ENCODE peak calls at places on chromosomes 11 and 22, in ten cellular contexts. R is cardiac muscle cell, W is colonic mucosa, P is SK-N-SH, F is fibroblast of pulmonary artery, K is ovary, L is NB4, X is right lobe of liver, A is right atrium auricular region, N is tibial artery. V is an unnamed sample.

GRCh38 chr11:111938687-111939160 is 1.6 kb downstream of the DIXDC1 start:
- DNase-seq in P (peak), L (peak), A (peak), N (no peak), F (peak), R (peak), W (no peak), K (no peak), X (no peak), V (peak)

GRCh38 chr11:122517403-122518379 is 137.8 kb upstream of the UBASH3B start:
- DNase-seq in N (no peak), X (no peak), F (no peak), K (no peak), L (no peak), A (no peak), P (no peak), R (no peak), W (no peak), V (no peak)

GRCh38 chr11:62122076-62122475 is 1.7 kb upstream of the INCENP start:
- DNase-seq in W (no peak), A (no peak), R (no peak), X (no peak), P (peak), F (peak), K (no peak), N (no peak), L (peak), V (no peak)

GRCh38 chr11:47960015-47960414 is 20.3 kb upstream of the PTPRJ start:
- DNase-seq in X (peak), K (no peak), R (no peak), W (no peak), A (no peak), P (no peak), N (no peak), F (no peak), L (no peak), V (no peak)

GRCh38 chr11:7905961-7906429 is 25.1 kb downstream of the OR10A6 start:
- DNase-seq in N (no peak), P (no peak), X (no peak), W (no peak), K (no peak), F (no peak), R (no peak), L (no peak), A (no peak), V (no peak)

GRCh38 chr11:44987506-44987905 is 36.8 kb upstream of the TP53I11 start:
- DNase-seq in W (no peak), N (no peak), F (no peak), R (no peak), A (peak), L (no peak), X (no peak), K (no peak), P (no peak), V (no peak)

GRCh38 chr22:29071261-29072045 is 1.4 kb upstream of the KREMEN1 start:
- DNase-seq in A (no peak), K (peak), P (no peak), W (peak), X (peak), F (no peak), L (peak), R (peak), N (no peak), V (peak)

GRCh38 chr22:38139901-38140300 is 29.4 kb upstream of the BAIAP2L2 start:
- DNase-seq in W (no peak), F (no peak), X (peak), R (no peak), A (no peak), N (no peak), L (no peak), K (no peak), P (no peak), V (no peak)

GRCh38 chr22:37267128-37267587 is 15.2 kb upstream of the CYTH4 start:
- DNase-seq in K (peak), P (peak), L (peak), W (peak), N (no peak), R (peak), A (no peak), F (no peak), X (peak), V (peak)

GRCh38 chr11:94315664-94316063 is 11.3 kb downstream of the IZUMO1R start:
- DNase-seq in A (no peak), W (no peak), L (no peak), X (no peak), N (no peak), F (peak), K (no peak), R (peak), P (no peak), V (peak)

GRCh38 chr22:42162728-42163489 is 32.3 kb upstream of the CYP2D6 start:
- DNase-seq in X (no peak), L (no peak), A (no peak), K (no peak), F (no peak), N (no peak), P (no peak), W (no peak), R (no peak), V (no peak)

GRCh38 chr22:46587067-46587471 is 33.1 kb upstream of the GRAMD4 start:
- DNase-seq in R (no peak), W (no peak), X (no peak), N (no peak), K (no peak), P (no peak), A (no peak), L (no peak), F (no peak), V (no peak)

GRCh38 chr22:46589871-46590271 is 30.3 kb upstream of the GRAMD4 start:
- DNase-seq in N (no peak), F (no peak), A (no peak), X (peak), P (no peak), W (no peak), K (no peak), R (no peak), L (no peak), V (no peak)

GRCh38 chr22:46587492-46588278 is 32.5 kb upstream of the GRAMD4 start:
- DNase-seq in F (no peak), K (peak), L (no peak), W (peak), A (no peak), N (no peak), P (peak), R (no peak), X (peak), V (no peak)

GRCh38 chr22:46589141-46589748 is 30.9 kb upstream of the GRAMD4 start:
- DNase-seq in P (no peak), N (no peak), L (no peak), A (no peak), R (no peak), X (no peak), K (no peak), W (no peak), F (no peak), V (no peak)

GRCh38 chr22:46588279-46589140 is 31.7 kb upstream of the GRAMD4 start:
- DNase-seq in W (no peak), N (no peak), F (no peak), L (no peak), P (no peak), X (peak), A (no peak), K (peak), R (no peak), V (no peak)
- H3K4me3 ChIP-seq in W (no peak), N (no peak), F (no peak), L (no peak), P (no peak), X (no peak), A (no peak), K (no peak), R (no peak), V (no peak)

DNA sequence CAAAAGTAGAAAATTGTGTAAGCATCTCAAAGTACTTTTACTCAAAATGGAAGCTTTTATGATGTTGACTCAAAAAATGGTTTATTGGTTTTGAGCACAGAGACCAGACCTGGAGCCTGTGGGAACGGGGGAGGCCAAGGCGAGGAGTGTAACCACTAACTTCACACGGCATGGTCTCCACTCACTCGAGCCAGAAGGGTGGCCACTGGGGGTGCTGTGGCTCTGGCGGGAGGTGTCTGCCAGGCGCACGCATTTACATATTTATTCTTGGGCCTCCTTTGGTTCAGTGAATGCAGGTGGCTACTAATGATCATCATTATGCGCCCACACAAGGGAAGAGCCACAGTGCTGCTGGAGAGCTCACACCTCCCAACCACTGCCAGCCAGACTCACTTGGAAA is 64.6 kb downstream of the FLRT1 start:
- DNase-seq in F (no peak), P (no peak), X (no peak), A (no peak), W (no peak), L (peak), K (no peak), N (no peak), R (no peak), V (no peak)
- TF ChIP-seq CTCF in F (peak), P (peak), X (no peak), A (no peak), W (no peak), L (peak), K (no peak), N (no peak), R (peak), V (peak)

DNA sequence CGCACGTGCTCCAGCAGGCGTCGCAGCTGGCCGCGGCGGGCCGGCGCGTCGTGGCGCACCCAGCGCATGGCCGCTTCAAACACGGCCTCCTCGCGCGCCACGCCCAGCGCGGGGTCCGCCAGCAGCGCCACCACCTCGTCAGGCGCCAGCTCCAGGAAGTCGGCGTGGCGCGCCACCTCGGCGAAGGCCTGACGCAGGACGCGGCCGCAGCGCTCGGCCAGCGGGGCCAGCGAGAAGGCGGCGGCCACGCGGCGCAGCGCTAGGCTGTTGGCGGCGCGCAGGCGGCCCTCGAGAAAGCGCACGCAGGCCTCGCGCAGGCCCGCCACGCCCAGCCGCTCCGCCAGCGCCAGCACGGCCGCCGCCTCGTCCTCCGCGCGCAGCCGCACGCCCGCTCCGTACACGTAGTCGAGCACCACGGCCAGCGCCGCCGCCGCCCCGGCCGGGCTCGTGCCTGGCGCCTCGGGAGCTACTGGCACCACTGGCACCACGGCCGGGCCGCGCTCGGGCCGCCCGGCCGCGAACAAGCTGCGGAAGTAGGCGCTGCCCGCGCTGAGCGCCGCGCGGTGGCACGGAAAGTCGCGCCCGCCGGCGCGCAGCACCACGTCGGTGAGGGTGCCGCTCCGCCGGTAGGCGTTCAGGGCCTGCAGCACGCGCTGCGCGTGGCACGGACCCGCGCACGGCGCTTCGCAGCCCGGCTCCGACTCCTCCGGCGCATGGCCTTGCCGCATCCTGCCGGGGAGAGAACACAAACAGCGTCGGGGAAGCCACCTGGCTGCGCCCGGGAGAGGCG is 2.9 kb downstream of the KLHL35 start:
- DNase-seq in N (peak), X (no peak), F (peak), P (peak), A (no peak), W (peak), L (peak), K (peak), R (peak), V (peak)
- H3K4me3 ChIP-seq in N (peak), X (peak), F (peak), P (peak), A (peak), W (peak), L (no peak), K (no peak), R (peak), V (peak)

GRCh38 chr11:65119670-65119995 is 2.1 kb upstream of the ZNHIT2 start:
- DNase-seq in W (no peak), R (no peak), X (no peak), P (no peak), A (no peak), K (no peak), L (no peak), N (no peak), F (no peak), V (no peak)

GRCh38 chr11:65120831-65121230 is 1.1 kb downstream of the FAU start:
- DNase-seq in W (no peak), L (no peak), K (no peak), R (no peak), X (peak), F (no peak), P (no peak), A (no peak), N (no peak), V (no peak)

GRCh38 chr11:65117206-65118096 is at the start of gene ZNHIT2:
- DNase-seq in A (peak), K (peak), L (peak), P (peak), W (peak), N (peak), X (peak), R (peak), F (peak), V (peak)

GRCh38 chr11:65116370-65117205 is 913 bp downstream of the ZNHIT2 start:
- DNase-seq in W (peak), A (no peak), L (peak), N (no peak), F (peak), P (peak), R (peak), X (peak), K (peak), V (peak)

GRCh38 chr11:65118097-65118837 is 766 bp upstream of the ZNHIT2 start:
- DNase-seq in X (peak), L (no peak), P (no peak), A (no peak), K (no peak), R (no peak), N (no peak), F (no peak), W (no peak), V (no peak)
- TF ChIP-seq CTCF in X (no peak), L (no peak), P (no peak), A (peak), K (no peak), R (no peak), N (no peak), F (no peak), W (peak), V (no peak)